ENCODE peak calls at places on chromosome 14, in nine cellular contexts. R, I, D, J, Y, G, Z, B and V are unnamed samples.

GRCh38 chr14:74614508-74615495 is 2.8 kb upstream of the LTBP2 start:
- DNase-seq in R (no peak), I (peak), D (no peak), J (no peak), Y (peak), G (no peak), Z (no peak), B (no peak), V (peak)

GRCh38 chr14:25048170-25049126 is 1.5 kb downstream of the STXBP6 start:
- DNase-seq in R (peak), I (no peak), D (peak), J (peak), Y (peak), G (peak), Z (no peak), B (no peak), V (no peak)

GRCh38 chr14:24011051-24011450 is 22.3 kb downstream of the DHRS4L2 start:
- DNase-seq in R (no peak), I (no peak), D (no peak), J (no peak), Y (no peak), G (no peak), Z (no peak), B (no peak), V (no peak)

GRCh38 chr14:102857444-102857843 is 65.0 kb upstream of the AMN start:
- DNase-seq in R (no peak), I (no peak), D (no peak), J (no peak), Y (no peak), G (no peak), Z (no peak), B (no peak), V (no peak)

GRCh38 chr14:94021001-94021400 is 5.1 kb upstream of the OTUB2 start:
- DNase-seq in R (no peak), I (no peak), D (no peak), J (no peak), Y (peak), G (peak), Z (no peak), B (no peak), V (no peak)

GRCh38 chr14:50109342-50109741 is 7.0 kb downstream of the VCPKMT start:
- DNase-seq in R (no peak), I (no peak), D (no peak), J (no peak), Y (no peak), G (peak), Z (no peak), B (no peak), V (no peak)

GRCh38 chr14:24986206-24986893 is 63.6 kb downstream of the STXBP6 start:
- DNase-seq in R (no peak), I (no peak), D (no peak), J (peak), Y (no peak), G (peak), Z (no peak), B (no peak), V (no peak)

GRCh38 chr14:81565441-81566290 is 32.0 kb upstream of the SEL1L start:
- DNase-seq in R (no peak), I (no peak), D (no peak), J (no peak), Y (no peak), G (no peak), Z (no peak), B (no peak), V (peak)

GRCh38 chr14:91155626-91156089 is 41.8 kb downstream of the DGLUCY start:
- DNase-seq in R (no peak), I (no peak), D (no peak), J (no peak), Y (no peak), G (no peak), Z (no peak), B (no peak), V (no peak)
- TF ChIP-seq CTCF in R (no peak), I (no peak), D (no peak), J (no peak), Y (no peak), G (no peak), Z (no peak), B (no peak), V (no peak)

GRCh38 chr14:104461676-104462443 is 117.7 kb upstream of the C14orf180 start:
- DNase-seq in R (no peak), I (no peak), D (no peak), J (no peak), Y (no peak), G (no peak), Z (no peak), B (no peak), V (no peak)
- H3K4me3 ChIP-seq in R (peak), I (no peak), D (peak), J (no peak), Y (no peak), G (no peak), Z (no peak), B (no peak), V (no peak)

GRCh38 chr14:68694516-68695235 is 98.2 kb downstream of the ZFP36L1 start:
- DNase-seq in R (peak), I (no peak), D (no peak), J (peak), Y (no peak), G (peak), Z (no peak), B (no peak), V (no peak)
- TF ChIP-seq CTCF in R (no peak), I (no peak), D (no peak), J (no peak), Y (no peak), G (no peak), Z (no peak), B (no peak), V (no peak)

DNA sequence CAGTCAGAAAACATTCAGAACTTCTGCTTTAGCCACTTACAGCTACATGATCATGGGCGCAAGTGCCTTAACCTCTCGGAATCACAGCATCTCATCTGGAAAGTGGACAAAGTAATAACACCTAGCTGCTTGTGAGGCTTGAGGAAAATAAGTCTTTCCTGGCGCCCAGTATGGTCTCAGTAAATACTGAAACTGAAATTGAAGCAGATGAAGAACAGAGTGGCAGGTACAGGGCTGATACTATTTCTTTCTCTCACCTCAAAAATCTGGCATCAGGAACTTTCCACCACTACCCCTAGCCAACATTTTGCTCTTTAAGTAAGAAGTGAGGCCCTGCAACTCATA is 129.6 kb upstream of the FUT8 start:
- DNase-seq in R (no peak), I (no peak), D (no peak), J (no peak), Y (no peak), G (no peak), Z (no peak), B (no peak), V (peak)
- H3K4me3 ChIP-seq in R (peak), I (peak), D (peak), J (peak), Y (no peak), G (no peak), Z (no peak), B (peak), V (peak)